ENCODE peak calls at places on chromosomes 12 and 14, in seven cellular contexts. One of them, this sample, is unnamed.

GRCh38 chr12:77584860-77585259 is 245.8 kb upstream of the NAV3 start:
- DNase-seq in gastrocnemius medialis: no peak
- DNase-seq in lower leg skin: no peak
- DNase-seq in dorsolateral prefrontal cortex: no peak
- DNase-seq in HEK293T: no peak
- DNase-seq in stimulated activated naive CD8-positive, alpha-beta T cell treated with anti-CD3 and anti-CD28 coated beads, Interleukin-15, Interleukin-2, amounts not matched to agents 100 U/mL and 50 U/mL, for 24 hours: no peak
- DNase-seq in HTR-8/SVneo: no peak
- DNase-seq in this sample: no peak

GRCh38 chr12:127193341-127193740 is 1073.6 kb upstream of the TMEM132C start:
- DNase-seq in gastrocnemius medialis: no peak
- DNase-seq in lower leg skin: no peak
- DNase-seq in dorsolateral prefrontal cortex: no peak
- DNase-seq in HEK293T: no peak
- DNase-seq in stimulated activated naive CD8-positive, alpha-beta T cell treated with anti-CD3 and anti-CD28 coated beads, Interleukin-15, Interleukin-2, amounts not matched to agents 100 U/mL and 50 U/mL, for 24 hours: no peak
- DNase-seq in HTR-8/SVneo: no peak
- DNase-seq in this sample: no peak

GRCh38 chr14:23356036-23356435 is 3.3 kb upstream of the SLC22A17 start:
- DNase-seq in gastrocnemius medialis: no peak
- DNase-seq in lower leg skin: peak; percentile 53
- DNase-seq in dorsolateral prefrontal cortex: no peak
- DNase-seq in HEK293T: no peak
- DNase-seq in stimulated activated naive CD8-positive, alpha-beta T cell treated with anti-CD3 and anti-CD28 coated beads, Interleukin-15, Interleukin-2, amounts not matched to agents 100 U/mL and 50 U/mL, for 24 hours: no peak
- DNase-seq in HTR-8/SVneo: no peak
- DNase-seq in this sample: no peak

GRCh38 chr14:69535230-69535848 is 39.3 kb downstream of the CCDC177 start:
- DNase-seq in gastrocnemius medialis: no peak
- DNase-seq in lower leg skin: no peak
- DNase-seq in dorsolateral prefrontal cortex: peak; percentile 64
- DNase-seq in HEK293T: peak; percentile 87
- DNase-seq in stimulated activated naive CD8-positive, alpha-beta T cell treated with anti-CD3 and anti-CD28 coated beads, Interleukin-15, Interleukin-2, amounts not matched to agents 100 U/mL and 50 U/mL, for 24 hours: no peak
- DNase-seq in HTR-8/SVneo: peak; percentile 93
- DNase-seq in this sample: peak; percentile 66

GRCh38 chr12:41073633-41074576 is 114.2 kb upstream of the PDZRN4 start:
- DNase-seq in gastrocnemius medialis: no peak
- DNase-seq in lower leg skin: no peak
- DNase-seq in dorsolateral prefrontal cortex: no peak
- DNase-seq in HEK293T: no peak
- DNase-seq in stimulated activated naive CD8-positive, alpha-beta T cell treated with anti-CD3 and anti-CD28 coated beads, Interleukin-15, Interleukin-2, amounts not matched to agents 100 U/mL and 50 U/mL, for 24 hours: no peak
- DNase-seq in HTR-8/SVneo: no peak
- DNase-seq in this sample: peak; percentile 30

GRCh38 chr14:99537399-99537798 is 56.2 kb downstream of the CCNK start:
- DNase-seq in gastrocnemius medialis: no peak
- DNase-seq in lower leg skin: no peak
- DNase-seq in dorsolateral prefrontal cortex: no peak
- DNase-seq in HEK293T: no peak
- DNase-seq in stimulated activated naive CD8-positive, alpha-beta T cell treated with anti-CD3 and anti-CD28 coated beads, Interleukin-15, Interleukin-2, amounts not matched to agents 100 U/mL and 50 U/mL, for 24 hours: no peak
- DNase-seq in HTR-8/SVneo: peak; percentile 87
- DNase-seq in this sample: no peak

GRCh38 chr12:13465641-13466040 is 269.1 kb downstream of the EMP1 start:
- DNase-seq in gastrocnemius medialis: peak; percentile 19
- DNase-seq in lower leg skin: no peak
- DNase-seq in dorsolateral prefrontal cortex: peak; percentile 44
- DNase-seq in HEK293T: no peak
- DNase-seq in stimulated activated naive CD8-positive, alpha-beta T cell treated with anti-CD3 and anti-CD28 coated beads, Interleukin-15, Interleukin-2, amounts not matched to agents 100 U/mL and 50 U/mL, for 24 hours: no peak
- DNase-seq in HTR-8/SVneo: no peak
- DNase-seq in this sample: no peak

GRCh38 chr12:131136539-131136872 is 182.8 kb downstream of the ADGRD1 start:
- DNase-seq in gastrocnemius medialis: no peak
- DNase-seq in lower leg skin: no peak
- DNase-seq in dorsolateral prefrontal cortex: no peak
- DNase-seq in HEK293T: no peak
- DNase-seq in stimulated activated naive CD8-positive, alpha-beta T cell treated with anti-CD3 and anti-CD28 coated beads, Interleukin-15, Interleukin-2, amounts not matched to agents 100 U/mL and 50 U/mL, for 24 hours: no peak
- DNase-seq in HTR-8/SVneo: no peak
- DNase-seq in this sample: no peak

GRCh38 chr12:45725631-45726593 is 3.6 kb upstream of the ARID2 start:
- DNase-seq in gastrocnemius medialis: no peak
- DNase-seq in lower leg skin: no peak
- DNase-seq in dorsolateral prefrontal cortex: peak; percentile 17
- DNase-seq in HEK293T: peak; percentile 18
- DNase-seq in stimulated activated naive CD8-positive, alpha-beta T cell treated with anti-CD3 and anti-CD28 coated beads, Interleukin-15, Interleukin-2, amounts not matched to agents 100 U/mL and 50 U/mL, for 24 hours: peak; percentile 26
- DNase-seq in HTR-8/SVneo: peak; percentile 47
- DNase-seq in this sample: peak; percentile 66

GRCh38 chr12:57837779-57838562 is 8.6 kb downstream of the CTDSP2 start:
- DNase-seq in gastrocnemius medialis: no peak
- DNase-seq in lower leg skin: no peak
- DNase-seq in dorsolateral prefrontal cortex: no peak
- DNase-seq in HEK293T: no peak
- DNase-seq in stimulated activated naive CD8-positive, alpha-beta T cell treated with anti-CD3 and anti-CD28 coated beads, Interleukin-15, Interleukin-2, amounts not matched to agents 100 U/mL and 50 U/mL, for 24 hours: no peak
- DNase-seq in HTR-8/SVneo: peak; percentile 60
- DNase-seq in this sample: peak; percentile 90

GRCh38 chr14:93115920-93116675 is at the start of gene ITPK1:
- DNase-seq in gastrocnemius medialis: no peak
- DNase-seq in lower leg skin: peak; percentile 88
- DNase-seq in dorsolateral prefrontal cortex: peak; percentile 38
- DNase-seq in HEK293T: peak; percentile 79
- DNase-seq in stimulated activated naive CD8-positive, alpha-beta T cell treated with anti-CD3 and anti-CD28 coated beads, Interleukin-15, Interleukin-2, amounts not matched to agents 100 U/mL and 50 U/mL, for 24 hours: peak; percentile 71
- DNase-seq in HTR-8/SVneo: peak; percentile 51
- DNase-seq in this sample: peak; percentile 75

This sample was measured in A673.